ENCODE peak calls at places on chromosomes 4 and X, in five cellular contexts. One of them, this sample, is unnamed.

GRCh38 chr4:78864405-78865024 is 74.7 kb downstream of the PAQR3 start:
- DNase-seq in astrocyte of the cerebellum: peak
- DNase-seq in tibial nerve: peak
- DNase-seq in CD8-positive, alpha-beta T cell: no peak
- DNase-seq in AG10803: peak
- DNase-seq in this sample: peak

GRCh38 chrX:154401918-154402621 is 3.9 kb downstream of the RPL10 start:
- DNase-seq in astrocyte of the cerebellum: no peak
- DNase-seq in tibial nerve: no peak
- DNase-seq in CD8-positive, alpha-beta T cell: no peak
- DNase-seq in AG10803: no peak
- DNase-seq in this sample: no peak

GRCh38 chr4:16100833-16101232 is 17.0 kb upstream of the PROM1 start:
- DNase-seq in astrocyte of the cerebellum: no peak
- DNase-seq in tibial nerve: no peak
- DNase-seq in CD8-positive, alpha-beta T cell: no peak
- DNase-seq in AG10803: no peak
- DNase-seq in this sample: no peak

GRCh38 chr4:158778065-158778711 is 9.4 kb downstream of the FNIP2 start:
- DNase-seq in astrocyte of the cerebellum: no peak
- DNase-seq in tibial nerve: no peak
- DNase-seq in CD8-positive, alpha-beta T cell: no peak
- DNase-seq in AG10803: no peak
- DNase-seq in this sample: no peak

GRCh38 chrX:54248309-54248708 is 65.3 kb upstream of the FAM120C start:
- DNase-seq in astrocyte of the cerebellum: no peak
- DNase-seq in tibial nerve: no peak
- DNase-seq in CD8-positive, alpha-beta T cell: no peak
- DNase-seq in AG10803: peak
- DNase-seq in this sample: no peak

GRCh38 chrX:43973249-43973672 is at the start of gene NDP:
- DNase-seq in astrocyte of the cerebellum: no peak
- DNase-seq in tibial nerve: no peak
- DNase-seq in CD8-positive, alpha-beta T cell: no peak
- DNase-seq in AG10803: no peak
- DNase-seq in this sample: no peak

GRCh38 chrX:153539979-153540358 is 22.5 kb downstream of the ATP2B3 start:
- DNase-seq in astrocyte of the cerebellum: no peak
- DNase-seq in tibial nerve: no peak
- DNase-seq in CD8-positive, alpha-beta T cell: no peak
- DNase-seq in AG10803: no peak
- DNase-seq in this sample: no peak

GRCh38 chrX:133676344-133677122 is 261.2 kb upstream of the GPC4 start:
- DNase-seq in astrocyte of the cerebellum: no peak
- DNase-seq in tibial nerve: no peak
- DNase-seq in CD8-positive, alpha-beta T cell: no peak
- DNase-seq in AG10803: no peak
- DNase-seq in this sample: no peak

GRCh38 chrX:110989869-110990268 is 106.1 kb upstream of the PAK3 start:
- DNase-seq in astrocyte of the cerebellum: no peak
- DNase-seq in tibial nerve: no peak
- DNase-seq in CD8-positive, alpha-beta T cell: no peak
- DNase-seq in AG10803: no peak
- DNase-seq in this sample: no peak

GRCh38 chr4:48779095-48779997 is 733 bp downstream of the FRYL start:
- DNase-seq in astrocyte of the cerebellum: no peak
- DNase-seq in tibial nerve: peak
- DNase-seq in CD8-positive, alpha-beta T cell: peak
- DNase-seq in AG10803: peak
- DNase-seq in this sample: no peak

GRCh38 chrX:124030520-124030919 is 69.0 kb downstream of the STAG2 start:
- DNase-seq in astrocyte of the cerebellum: no peak
- DNase-seq in tibial nerve: no peak
- DNase-seq in CD8-positive, alpha-beta T cell: no peak
- DNase-seq in AG10803: no peak
- DNase-seq in this sample: no peak

GRCh38 chr4:121189811-121190210 is 25.7 kb upstream of the TNIP3 start:
- DNase-seq in astrocyte of the cerebellum: no peak
- DNase-seq in tibial nerve: no peak
- DNase-seq in CD8-positive, alpha-beta T cell: peak
- DNase-seq in AG10803: no peak
- DNase-seq in this sample: no peak

GRCh38 chr4:56757821-56758400 is 63.6 kb downstream of the SPINK2 start:
- DNase-seq in astrocyte of the cerebellum: peak
- DNase-seq in tibial nerve: peak
- DNase-seq in CD8-positive, alpha-beta T cell: peak
- DNase-seq in AG10803: peak
- DNase-seq in this sample: peak

GRCh38 chr4:154314248-154314647 is 177.4 kb downstream of the DCHS2 start:
- DNase-seq in astrocyte of the cerebellum: peak
- DNase-seq in tibial nerve: peak
- DNase-seq in CD8-positive, alpha-beta T cell: no peak
- DNase-seq in AG10803: peak
- DNase-seq in this sample: no peak

GRCh38 chr4:110154586-110154985 is 43.8 kb downstream of the ELOVL6 start:
- DNase-seq in astrocyte of the cerebellum: no peak
- DNase-seq in tibial nerve: no peak
- DNase-seq in CD8-positive, alpha-beta T cell: no peak
- DNase-seq in AG10803: no peak
- DNase-seq in this sample: no peak

GRCh38 chr4:164081801-164082200 is 587.3 kb downstream of the TMA16 start:
- DNase-seq in astrocyte of the cerebellum: no peak
- DNase-seq in tibial nerve: no peak
- DNase-seq in CD8-positive, alpha-beta T cell: no peak
- DNase-seq in AG10803: no peak
- DNase-seq in this sample: no peak

GRCh38 chrX:48522291-48522690 is 683 bp downstream of the EBP start:
- DNase-seq in astrocyte of the cerebellum: no peak
- DNase-seq in tibial nerve: no peak
- DNase-seq in CD8-positive, alpha-beta T cell: no peak
- DNase-seq in AG10803: no peak
- DNase-seq in this sample: no peak

GRCh38 chr4:184473515-184474260 is 662 bp downstream of the IRF2 start:
- DNase-seq in astrocyte of the cerebellum: no peak
- DNase-seq in tibial nerve: no peak
- DNase-seq in CD8-positive, alpha-beta T cell: peak
- DNase-seq in AG10803: peak
- DNase-seq in this sample: no peak

GRCh38 chr4:144645621-144646522 is at the start of gene HHIP:
- DNase-seq in astrocyte of the cerebellum: peak
- DNase-seq in tibial nerve: peak
- DNase-seq in CD8-positive, alpha-beta T cell: no peak
- DNase-seq in AG10803: peak
- DNase-seq in this sample: no peak

GRCh38 chr4:108480881-108481280 is 139.5 kb upstream of the RPL34 start:
- DNase-seq in astrocyte of the cerebellum: no peak
- DNase-seq in tibial nerve: no peak
- DNase-seq in CD8-positive, alpha-beta T cell: no peak
- DNase-seq in AG10803: no peak
- DNase-seq in this sample: no peak

GRCh38 chrX:84865113-84865512 is 138.6 kb upstream of the APOOL start:
- DNase-seq in astrocyte of the cerebellum: no peak
- DNase-seq in tibial nerve: no peak
- DNase-seq in CD8-positive, alpha-beta T cell: no peak
- DNase-seq in AG10803: no peak
- DNase-seq in this sample: no peak

GRCh38 chr4:112735474-112735951 is 98.6 kb downstream of the LARP7 start:
- DNase-seq in astrocyte of the cerebellum: no peak
- DNase-seq in tibial nerve: no peak
- DNase-seq in CD8-positive, alpha-beta T cell: no peak
- DNase-seq in AG10803: no peak
- DNase-seq in this sample: no peak

GRCh38 chrX:24229400-24229879 is 79.9 kb downstream of the ZFX start:
- DNase-seq in astrocyte of the cerebellum: no peak
- DNase-seq in tibial nerve: no peak
- DNase-seq in CD8-positive, alpha-beta T cell: no peak
- DNase-seq in AG10803: no peak
- DNase-seq in this sample: no peak

GRCh38 chr4:159498371-159499115 is 395.7 kb downstream of the RAPGEF2 start:
- DNase-seq in astrocyte of the cerebellum: no peak
- DNase-seq in tibial nerve: no peak
- DNase-seq in CD8-positive, alpha-beta T cell: no peak
- DNase-seq in AG10803: no peak
- DNase-seq in this sample: no peak

GRCh38 chr4:133058701-133059100 is 90.4 kb upstream of the PCDH10 start:
- DNase-seq in astrocyte of the cerebellum: no peak
- DNase-seq in tibial nerve: no peak
- DNase-seq in CD8-positive, alpha-beta T cell: no peak
- DNase-seq in AG10803: no peak
- DNase-seq in this sample: no peak

GRCh38 chrX:34300871-34301270 is 168.8 kb upstream of the FAM47A start:
- DNase-seq in astrocyte of the cerebellum: peak
- DNase-seq in tibial nerve: peak
- DNase-seq in CD8-positive, alpha-beta T cell: no peak
- DNase-seq in AG10803: peak
- DNase-seq in this sample: peak

GRCh38 chr4:127975121-127975770 is 10.0 kb downstream of the ABHD18 start:
- DNase-seq in astrocyte of the cerebellum: no peak
- DNase-seq in tibial nerve: no peak
- DNase-seq in CD8-positive, alpha-beta T cell: no peak
- DNase-seq in AG10803: no peak
- DNase-seq in this sample: no peak

GRCh38 chr4:165787516-165788274 is 85.3 kb upstream of the TLL1 start:
- DNase-seq in astrocyte of the cerebellum: no peak
- DNase-seq in tibial nerve: no peak
- DNase-seq in CD8-positive, alpha-beta T cell: no peak
- DNase-seq in AG10803: no peak
- DNase-seq in this sample: no peak

GRCh38 chrX:19776753-19777152 is 110.6 kb downstream of the SH3KBP1 start:
- DNase-seq in astrocyte of the cerebellum: no peak
- DNase-seq in tibial nerve: no peak
- DNase-seq in CD8-positive, alpha-beta T cell: peak
- DNase-seq in AG10803: no peak
- DNase-seq in this sample: no peak
- H3K4me3 ChIP-seq in astrocyte of the cerebellum: no peak
- H3K4me3 ChIP-seq in tibial nerve: no peak
- H3K4me3 ChIP-seq in CD8-positive, alpha-beta T cell: no peak
- H3K4me3 ChIP-seq in AG10803: no peak
- H3K4me3 ChIP-seq in this sample: no peak

GRCh38 chrX:86349115-86349514 is 200.9 kb downstream of the DACH2 start:
- DNase-seq in astrocyte of the cerebellum: no peak
- DNase-seq in tibial nerve: no peak
- DNase-seq in CD8-positive, alpha-beta T cell: no peak
- DNase-seq in AG10803: no peak
- DNase-seq in this sample: no peak

DNA sequence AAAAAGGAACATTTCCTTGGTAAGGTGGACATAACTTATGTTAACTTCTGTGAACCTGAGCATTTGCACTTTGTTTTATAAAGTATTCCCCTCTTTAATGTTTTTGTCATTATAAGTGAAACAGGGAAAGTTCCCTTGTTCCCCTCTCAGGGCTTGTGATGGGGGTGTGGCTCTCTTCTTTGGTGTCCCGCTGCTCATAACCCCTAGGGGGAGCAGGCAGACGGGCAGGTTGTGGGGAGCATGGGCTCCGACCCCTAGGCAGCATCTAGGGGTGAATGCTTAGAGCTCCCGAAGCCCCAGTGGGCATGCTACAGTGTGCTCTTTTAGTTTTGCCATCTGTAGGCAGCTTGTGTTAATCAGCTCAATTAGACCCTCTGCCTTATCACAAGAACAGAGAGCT is 200.4 kb downstream of the DACH2 start:
- DNase-seq in astrocyte of the cerebellum: no peak
- DNase-seq in tibial nerve: no peak
- DNase-seq in CD8-positive, alpha-beta T cell: no peak
- DNase-seq in AG10803: no peak
- DNase-seq in this sample: no peak
- TF ChIP-seq CTCF in astrocyte of the cerebellum: no peak
- TF ChIP-seq CTCF in tibial nerve: no peak
- TF ChIP-seq CTCF in CD8-positive, alpha-beta T cell: no peak
- TF ChIP-seq CTCF in AG10803: no peak
- TF ChIP-seq CTCF in this sample: no peak

GRCh38 chr4:122827258-122827887 is 742 bp downstream of the FGF2 start:
- DNase-seq in astrocyte of the cerebellum: no peak
- DNase-seq in tibial nerve: peak
- DNase-seq in CD8-positive, alpha-beta T cell: peak
- DNase-seq in AG10803: peak
- DNase-seq in this sample: no peak

GRCh38 chr4:122830392-122831095 is 3.9 kb downstream of the FGF2 start:
- DNase-seq in astrocyte of the cerebellum: peak
- DNase-seq in tibial nerve: no peak
- DNase-seq in CD8-positive, alpha-beta T cell: no peak
- DNase-seq in AG10803: peak
- DNase-seq in this sample: peak

GRCh38 chr4:122826596-122827257 is at the start of gene FGF2:
- DNase-seq in astrocyte of the cerebellum: no peak
- DNase-seq in tibial nerve: peak
- DNase-seq in CD8-positive, alpha-beta T cell: peak
- DNase-seq in AG10803: peak
- DNase-seq in this sample: no peak

GRCh38 chr4:122826000-122826595 is 533 bp upstream of the FGF2 start:
- DNase-seq in astrocyte of the cerebellum: no peak
- DNase-seq in tibial nerve: no peak
- DNase-seq in CD8-positive, alpha-beta T cell: no peak
- DNase-seq in AG10803: no peak
- DNase-seq in this sample: no peak

GRCh38 chr4:122827899-122828601 is 1.4 kb downstream of the FGF2 start:
- DNase-seq in astrocyte of the cerebellum: peak
- DNase-seq in tibial nerve: peak
- DNase-seq in CD8-positive, alpha-beta T cell: peak
- DNase-seq in AG10803: peak
- DNase-seq in this sample: no peak
- H3K4me3 ChIP-seq in astrocyte of the cerebellum: peak
- H3K4me3 ChIP-seq in tibial nerve: peak
- H3K4me3 ChIP-seq in CD8-positive, alpha-beta T cell: peak
- H3K4me3 ChIP-seq in AG10803: peak
- H3K4me3 ChIP-seq in this sample: peak

DNA sequence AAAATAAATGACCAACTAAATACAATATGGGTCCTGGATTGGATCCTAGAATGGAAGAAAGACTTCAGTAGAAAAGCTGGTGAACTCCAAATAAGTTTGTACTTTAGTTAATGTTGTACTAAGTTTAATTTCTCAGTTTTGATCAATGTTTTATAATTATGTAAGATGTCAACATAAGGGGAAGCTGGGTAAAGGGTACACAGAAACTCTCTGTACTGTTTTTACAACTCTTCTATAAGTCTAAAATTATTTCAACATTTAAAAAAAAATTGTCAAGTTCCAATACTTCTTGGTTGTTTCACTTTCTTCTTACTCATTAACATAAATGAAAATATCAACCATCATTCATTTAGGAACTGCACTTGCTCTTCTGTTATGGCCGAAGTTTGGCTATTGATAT is 88.9 kb downstream of the NHSL2 start:
- DNase-seq in astrocyte of the cerebellum: no peak
- DNase-seq in tibial nerve: no peak
- DNase-seq in CD8-positive, alpha-beta T cell: no peak
- DNase-seq in AG10803: no peak
- DNase-seq in this sample: no peak
- TF ChIP-seq CTCF in astrocyte of the cerebellum: no peak
- TF ChIP-seq CTCF in tibial nerve: no peak
- TF ChIP-seq CTCF in CD8-positive, alpha-beta T cell: peak
- TF ChIP-seq CTCF in AG10803: no peak
- TF ChIP-seq CTCF in this sample: no peak

GRCh38 chr4:6195602-6196319 is 4.6 kb downstream of the JAKMIP1 start:
- DNase-seq in astrocyte of the cerebellum: no peak
- DNase-seq in tibial nerve: no peak
- DNase-seq in CD8-positive, alpha-beta T cell: no peak
- DNase-seq in AG10803: no peak
- DNase-seq in this sample: no peak
- H3K4me3 ChIP-seq in astrocyte of the cerebellum: no peak
- H3K4me3 ChIP-seq in tibial nerve: no peak
- H3K4me3 ChIP-seq in CD8-positive, alpha-beta T cell: no peak
- H3K4me3 ChIP-seq in AG10803: no peak
- H3K4me3 ChIP-seq in this sample: no peak

This sample was measured in HFF-Myc.